ENCODE peak calls at places on chromosomes 2 and 18, in eight cellular contexts. K is WERI-Rb-1; I is epithelial cell of esophagus; R is endodermal cell; J is stimulated activated CD4-positive, alpha-beta T cell treated with anti-CD3 and anti-CD28 coated beads, Interleukin-1b, Interleukin-23, amount 100 ng/mL, for 24 hours; M is cardiac muscle cell; O is CD8-positive, alpha-beta T cell; H is effector memory CD4-positive, alpha-beta T cell. V is an unnamed sample.

GRCh38 chr18:812673-813404 is 797 bp upstream of the YES1 start:
- DNase-seq in I (peak; percentile 84), K (peak; percentile 51), J (peak; percentile 33), M (no peak), R (peak; percentile 90), O (peak; percentile 67), H (peak; percentile 48), V (no peak)

GRCh38 chr2:174117951-174118930 is 130.1 kb downstream of the OLA1 start:
- DNase-seq in O (no peak), I (peak; percentile 47), R (no peak), J (no peak), M (no peak), K (no peak), H (no peak), V (no peak)

GRCh38 chr18:34122724-34123334 is 101.9 kb downstream of the NOL4 start:
- DNase-seq in R (peak; percentile 66), M (peak; percentile 68), K (peak; percentile 27), J (no peak), O (no peak), H (no peak), I (peak; percentile 68), V (no peak)

GRCh38 chr2:20146401-20146800 is 78.5 kb downstream of the SDC1 start:
- DNase-seq in R (no peak), H (no peak), K (no peak), O (no peak), M (no peak), J (no peak), I (no peak), V (no peak)

GRCh38 chr2:233131991-233132390 is 71.8 kb downstream of the INPP5D start:
- DNase-seq in M (no peak), O (no peak), R (no peak), H (no peak), J (no peak), I (no peak), K (no peak), V (no peak)

GRCh38 chr2:222854773-222855700 is 5.8 kb upstream of the ACSL3 start:
- DNase-seq in M (no peak), J (no peak), O (no peak), R (no peak), I (no peak), K (no peak), H (no peak), V (no peak)

GRCh38 chr18:70132999-70133398 is 72.5 kb downstream of the RTTN start:
- DNase-seq in I (peak; percentile 22), J (no peak), H (no peak), O (no peak), M (peak; percentile 1), R (no peak), K (no peak), V (no peak)

GRCh38 chr2:190235551-190235950 is 84.1 kb downstream of the HIBCH start:
- DNase-seq in I (no peak), J (no peak), H (no peak), M (no peak), O (no peak), R (no peak), K (no peak), V (no peak)

GRCh38 chr18:48190994-48191393 is 218.2 kb downstream of the ZBTB7C start:
- DNase-seq in M (no peak), K (no peak), R (no peak), O (no peak), J (no peak), I (no peak), H (no peak), V (no peak)

GRCh38 chr2:200603972-200604371 is 18.2 kb downstream of the AOX1 start:
- DNase-seq in O (no peak), R (no peak), J (no peak), K (no peak), I (peak; percentile 91), H (no peak), M (no peak), V (no peak)

GRCh38 chr18:55779711-55780590 is 192.0 kb upstream of the TCF4 start:
- DNase-seq in I (peak; percentile 52), K (peak; percentile 38), R (peak; percentile 78), J (no peak), M (peak; percentile 63), H (no peak), O (no peak), V (no peak)

V was measured in CD14-positive monocyte.